ENCODE peak calls at places on chromosome 7, in four cellular contexts. S, V, E and N are unnamed samples.

GRCh38 chr7:89839329-89839728 is 314.9 kb upstream of the STEAP1 start:
- DNase-seq in S (no peak), V (no peak), E (no peak), N (no peak)

GRCh38 chr7:117019786-117020604 is 66.7 kb downstream of the ST7 start:
- DNase-seq in S (no peak), V (peak; percentile 97), E (peak; percentile 76), N (no peak)

GRCh38 chr7:70730451-70731110 is 401.4 kb upstream of the GALNT17 start:
- DNase-seq in S (no peak), V (no peak), E (no peak), N (no peak)

GRCh38 chr7:50146692-50147091 is 53.6 kb upstream of the ZPBP start:
- DNase-seq in S (peak; percentile 35), V (no peak), E (no peak), N (no peak)

GRCh38 chr7:25564980-25565379 is 336.7 kb upstream of the NPVF start:
- DNase-seq in S (no peak), V (no peak), E (no peak), N (no peak)

GRCh38 chr7:20407585-20408466 is 77.1 kb downstream of the ITGB8 start:
- DNase-seq in S (no peak), V (peak; percentile 43), E (peak; percentile 59), N (no peak)

GRCh38 chr7:81075150-81075549 is 156.3 kb upstream of the SEMA3C start:
- DNase-seq in S (no peak), V (peak; percentile 52), E (no peak), N (no peak)

GRCh38 chr7:140609646-140610045 is 31.0 kb downstream of the DENND2A start:
- DNase-seq in S (no peak), V (peak; percentile 84), E (no peak), N (no peak)

GRCh38 chr7:143487566-143487965 is 9.9 kb downstream of the TAS2R41 start:
- DNase-seq in S (no peak), V (peak; percentile 62), E (peak; percentile 76), N (no peak)

GRCh38 chr7:45039106-45039505 is 39.1 kb downstream of the CCM2 start:
- DNase-seq in S (no peak), V (no peak), E (no peak), N (no peak)

GRCh38 chr7:66751945-66752344 is 11.4 kb downstream of the RABGEF1 start:
- DNase-seq in S (no peak), V (no peak), E (no peak), N (no peak)

GRCh38 chr7:21106296-21106732 is 319.6 kb upstream of the SP8 start:
- DNase-seq in S (no peak), V (no peak), E (no peak), N (no peak)

GRCh38 chr7:22594020-22594419 is 94.0 kb upstream of the STEAP1B start:
- DNase-seq in S (no peak), V (no peak), E (no peak), N (no peak)

GRCh38 chr7:13628231-13629001 is 361.1 kb downstream of the ETV1 start:
- DNase-seq in S (no peak), V (peak; percentile 55), E (no peak), N (no peak)

GRCh38 chr7:84510501-84510900 is 315.9 kb upstream of the SEMA3A start:
- DNase-seq in S (no peak), V (peak; percentile 78), E (no peak), N (no peak)

GRCh38 chr7:3043544-3044395 is at the start of gene CARD11:
- DNase-seq in S (peak; percentile 64), V (no peak), E (no peak), N (peak; percentile 74)

GRCh38 chr7:111953611-111954010 is 252.6 kb downstream of the DOCK4 start:
- DNase-seq in S (peak; percentile 55), V (no peak), E (no peak), N (no peak)

GRCh38 chr7:27094304-27095049 is 1.3 kb downstream of the HOXA1 start:
- DNase-seq in S (no peak), V (no peak), E (no peak), N (no peak)

GRCh38 chr7:13433946-13434345 is 555.5 kb downstream of the ETV1 start:
- DNase-seq in S (no peak), V (no peak), E (no peak), N (no peak)

GRCh38 chr7:98795741-98796493 is 73.9 kb downstream of the TMEM130 start:
- DNase-seq in S (no peak), V (no peak), E (no peak), N (no peak)

GRCh38 chr7:1815051-1815481 is 145.0 kb downstream of the ELFN1 start:
- DNase-seq in S (no peak), V (peak; percentile 17), E (peak; percentile 44), N (no peak)

GRCh38 chr7:1819258-1819841 is 149.3 kb downstream of the ELFN1 start:
- DNase-seq in S (peak; percentile 58), V (no peak), E (no peak), N (peak; percentile 20)

GRCh38 chr7:1814089-1814811 is 144.2 kb downstream of the ELFN1 start:
- DNase-seq in S (no peak), V (no peak), E (no peak), N (no peak)

GRCh38 chr7:1817061-1817712 is 147.1 kb downstream of the ELFN1 start:
- DNase-seq in S (peak; percentile 2), V (no peak), E (no peak), N (no peak)

GRCh38 chr7:1818581-1819200 is 148.6 kb downstream of the ELFN1 start:
- DNase-seq in S (peak; percentile 3), V (no peak), E (no peak), N (no peak)
- H3K27ac ChIP-seq in S (no peak overlapping the region), V (no peak overlapping the region), E (no peak overlapping the region), N (no peak overlapping the region)

GRCh38 chr7:77425151-77426051 is 9.3 kb upstream of the GSAP start:
- DNase-seq in S (no peak), V (peak; percentile 91), E (no peak), N (no peak)
- H3K4me3 ChIP-seq in S (no peak overlapping the region), V (peak overlapping the region; percentile 38), E (no peak overlapping the region), N (no peak overlapping the region)

GRCh38 chr7:17359610-17360009 is 61.2 kb downstream of the AHR start:
- DNase-seq in S (no peak), V (no peak), E (no peak), N (no peak)
- H3K27me3 ChIP-seq in S (no peaks in the 10 kb centered on the region), V (no peaks in the 10 kb centered on the region), E (no peaks in the 10 kb centered on the region), N (no peaks in the 10 kb centered on the region)

GRCh38 chr7:92621026-92621540 is 30.9 kb upstream of the FAM133B start:
- DNase-seq in S (peak; percentile 87), V (peak; percentile 94), E (peak; percentile 76), N (peak; percentile 71)
- H3K27ac ChIP-seq in S (peak overlapping the region; percentile 80), V (peak overlapping the region; percentile 45), E (no peak overlapping the region), N (no peak overlapping the region)